ENCODE peak calls at places on chromosome X, in seven cellular contexts. N, M, H, V, J, K and D are unnamed samples.

GRCh38 chrX:47796433-47796906 is 40.2 kb upstream of the ZNF81 start:
- DNase-seq in N (no peak), J (peak), V (peak), M (no peak), K (no peak), H (no peak), D (no peak)

GRCh38 chrX:132068405-132068804 is 45.3 kb downstream of the STK26 start:
- DNase-seq in M (no peak), H (no peak), J (no peak), N (no peak), V (no peak), K (no peak), D (no peak)

GRCh38 chrX:145821898-145822567 is 4.4 kb downstream of the SLITRK2 start:
- DNase-seq in J (no peak), N (peak), M (no peak), K (no peak), H (peak), V (no peak), D (no peak)

GRCh38 chrX:85140963-85141362 is 102.6 kb downstream of the SATL1 start:
- DNase-seq in M (no peak), H (no peak), K (no peak), V (no peak), J (no peak), N (no peak), D (no peak)

GRCh38 chrX:37922926-37923325 is 75.6 kb upstream of the DYNLT3 start:
- DNase-seq in V (no peak), M (no peak), K (no peak), H (no peak), J (peak), N (no peak), D (no peak)

GRCh38 chrX:1592128-1592862 is 891 bp downstream of the AKAP17A start:
- DNase-seq in J (peak), M (no peak), K (no peak), V (peak), H (peak), N (peak), D (no peak)

GRCh38 chrX:66760648-66761047 is 121.8 kb upstream of the EDA2R start:
- DNase-seq in M (no peak), K (no peak), N (peak), V (no peak), J (peak), H (no peak), D (no peak)

GRCh38 chrX:124217289-124218251 is 114.9 kb upstream of the TEX13D start:
- DNase-seq in H (no peak), K (peak), V (no peak), M (no peak), N (peak), J (no peak), D (no peak)

GRCh38 chrX:110041980-110042379 is 39.1 kb downstream of the TMEM164 start:
- DNase-seq in N (no peak), J (no peak), K (no peak), M (no peak), H (no peak), V (no peak), D (no peak)

GRCh38 chrX:100990139-100990538 is 20.6 kb downstream of the ARL13A start:
- DNase-seq in V (no peak), N (no peak), K (no peak), H (no peak), J (no peak), M (no peak), D (no peak)